ENCODE peak calls at places on chromosomes 6 and 20, in seven cellular contexts. K is AG09319; M is activated T-helper 1 cell treated with anti-CD3 and anti-CD28 coated beads, Interleukin-2, amount 50 U/mL, for 16 hours; P is H54; R is HEK293T; Y is T47D; J is NCI-H1092 treated with DMSO at 0.1 percent for 48 hours. L is an unnamed sample.

GRCh38 chr6:167125950-167126349 is 3.1 kb downstream of the CCR6 start:
- DNase-seq in K (no peak), M (no peak), P (no peak), R (no peak), Y (no peak), J (no peak), L (no peak)

GRCh38 chr6:140644017-140644416 is 1269.6 kb upstream of the CITED2 start:
- DNase-seq in K (no peak), M (no peak), P (no peak), R (no peak), Y (no peak), J (no peak), L (no peak)

GRCh38 chr20:63505723-63506122 is 6.8 kb upstream of the EEF1A2 start:
- DNase-seq in K (no peak), M (no peak), P (no peak), R (no peak), Y (no peak), J (no peak), L (no peak)

GRCh38 chr20:5402903-5403531 is 86.3 kb upstream of the PROKR2 start:
- DNase-seq in K (no peak), M (no peak), P (peak), R (peak), Y (peak), J (peak), L (no peak)

GRCh38 chr20:50467618-50468373 is 42.4 kb upstream of the PTPN1 start:
- DNase-seq in K (no peak), M (no peak), P (peak), R (peak), Y (peak), J (no peak), L (no peak)

GRCh38 chr6:15608406-15608805 is 54.4 kb downstream of the DTNBP1 start:
- DNase-seq in K (no peak), M (no peak), P (peak), R (no peak), Y (no peak), J (no peak), L (no peak)

GRCh38 chr6:97594834-97595233 is 311.8 kb upstream of the MMS22L start:
- DNase-seq in K (no peak), M (no peak), P (peak), R (no peak), Y (no peak), J (no peak), L (no peak)

GRCh38 chr6:124577734-124578281 is 384.4 kb upstream of the RNF217 start:
- DNase-seq in K (no peak), M (no peak), P (no peak), R (no peak), Y (no peak), J (no peak), L (no peak)

GRCh38 chr20:48107560-48107959 is 322.3 kb upstream of the SULF2 start:
- DNase-seq in K (no peak), M (no peak), P (no peak), R (no peak), Y (no peak), J (no peak), L (no peak)

GRCh38 chr20:14470231-14470894 is 133.0 kb upstream of the FLRT3 start:
- DNase-seq in K (no peak), M (no peak), P (no peak), R (no peak), Y (no peak), J (no peak), L (no peak)

GRCh38 chr20:49280463-49281058 is 2.7 kb upstream of the ZNFX1 start:
- DNase-seq in K (no peak), M (no peak), P (no peak), R (no peak), Y (peak), J (no peak), L (no peak)

GRCh38 chr20:63833776-63834544 is 2.9 kb upstream of the ZBTB46 start:
- DNase-seq in K (no peak), M (no peak), P (no peak), R (no peak), Y (no peak), J (no peak), L (no peak)

GRCh38 chr20:45890997-45891983 is at the start of the genes CTSA and NEURL2:
- DNase-seq in K (peak), M (peak), P (peak), R (peak), Y (peak), J (peak), L (peak)

GRCh38 chr6:33609019-33609418 is 12.1 kb upstream of the ITPR3 start:
- DNase-seq in K (no peak), M (no peak), P (no peak), R (no peak), Y (no peak), J (no peak), L (no peak)

GRCh38 chr6:151391471-151392428 is at the start of gene ZBTB2:
- DNase-seq in K (no peak), M (peak), P (peak), R (peak), Y (peak), J (peak), L (no peak)

GRCh38 chr20:62570897-62571666 is 71.2 kb upstream of the SLCO4A1 start:
- DNase-seq in K (no peak), M (no peak), P (no peak), R (no peak), Y (no peak), J (no peak), L (no peak)

GRCh38 chr20:31633339-31633914 is 4.3 kb upstream of the COX4I2 start:
- DNase-seq in K (no peak), M (no peak), P (no peak), R (no peak), Y (no peak), J (no peak), L (no peak)

GRCh38 chr20:19909696-19910095 is 107.5 kb upstream of the NAA20 start:
- DNase-seq in K (no peak), M (no peak), P (peak), R (no peak), Y (no peak), J (no peak), L (no peak)

L was measured in LNCaP clone FGC.